ENCODE peak calls at places on chromosomes 7 and 10, in eight cellular contexts. W is NCI-H1930; U is stimulated activated CD4-positive, alpha-beta T cell treated with anti-CD3 and anti-CD28 coated beads, Interleukin-15, amount 100 ng/mL, for 1 hour; O is AG04449; N is Right ventricle myocardium inferior; C is SK-N-DZ; I is stimulated activated naive CD4-positive, alpha-beta T cell; F is cerebellar nuclear complex. Z is an unnamed sample.

GRCh38 chr10:73995035-73995358 is 2.9 kb upstream of the VCL start:
- DNase-seq in N (no peak), C (no peak), I (no peak), F (no peak), O (no peak), W (no peak), U (no peak), Z (no peak)

GRCh38 chr10:43137701-43137970 is 609 bp upstream of the CSGALNACT2 start:
- DNase-seq in C (peak; percentile 57), O (no peak), I (no peak), U (peak; percentile 13), N (no peak), W (no peak), F (no peak), Z (peak; percentile 65)

GRCh38 chr10:59127991-59128390 is 48.5 kb upstream of the PHYHIPL start:
- DNase-seq in F (no peak), C (no peak), U (no peak), W (no peak), I (no peak), O (no peak), N (no peak), Z (peak; percentile 9)

GRCh38 chr10:60434418-60435046 is 44.9 kb upstream of the ANK3 start:
- DNase-seq in O (no peak), U (no peak), W (no peak), I (no peak), N (no peak), F (peak; percentile 85), C (peak; percentile 68), Z (peak; percentile 56)

GRCh38 chr7:20828947-20829346 is 42.3 kb upstream of the SP8 start:
- DNase-seq in I (no peak), F (no peak), N (no peak), W (peak; percentile 10), U (no peak), C (no peak), O (no peak), Z (peak; percentile 98)

GRCh38 chr10:62582804-62583208 is 208.6 kb downstream of the ZNF365 start:
- DNase-seq in O (peak; percentile 99), W (no peak), U (no peak), F (no peak), N (peak; percentile 83), C (no peak), I (no peak), Z (no peak)

GRCh38 chr10:99534939-99535763 is 2.4 kb downstream of the NKX2-3 start:
- DNase-seq in I (no peak), W (no peak), F (no peak), U (no peak), O (no peak), N (no peak), C (no peak), Z (peak; percentile 4)

GRCh38 chr10:14674376-14675050 is 100.2 kb downstream of the FAM107B start:
- DNase-seq in O (no peak), U (no peak), F (no peak), I (no peak), C (no peak), N (no peak), W (no peak), Z (peak; percentile 21)

GRCh38 chr7:184768-185264 is 7.6 kb upstream of the FAM20C start:
- DNase-seq in W (no peak), I (no peak), F (no peak), O (no peak), C (no peak), U (no peak), N (no peak), Z (no peak)

GRCh38 chr10:27696466-27696865 is 49.2 kb downstream of the MKX start:
- DNase-seq in F (no peak), C (no peak), W (no peak), U (no peak), N (no peak), O (no peak), I (no peak), Z (no peak)

GRCh38 chr7:155069992-155070827 is at the start of gene HTR5A:
- DNase-seq in W (peak; percentile 34), U (peak; percentile 68), F (peak; percentile 33), C (peak; percentile 37), N (peak; percentile 84), O (peak; percentile 24), I (peak; percentile 80), Z (peak; percentile 75)